ENCODE peak calls at places on chromosomes 3 and 15, in four cellular contexts. A is IMR-90, B is HCT116, R is A549. F is an unnamed sample.

GRCh38 chr3:69948246-69948862 is 51.2 kb upstream of the SAMMSON start:
- DNase-seq in A (peak), B (peak), R (peak), F (no peak)

GRCh38 chr15:96720251-96720650 is 389.8 kb downstream of the NR2F2 start:
- DNase-seq in A (no peak), B (no peak), R (no peak), F (no peak)

GRCh38 chr15:29312387-29312786 is 42.8 kb upstream of the NSMCE3 start:
- DNase-seq in A (peak), B (no peak), R (no peak), F (no peak)

GRCh38 chr3:64399205-64399800 is 174.0 kb upstream of the PRICKLE2 start:
- DNase-seq in A (peak), B (peak), R (peak), F (no peak)

GRCh38 chr3:14158370-14158769 is 20.0 kb downstream of the XPC start:
- DNase-seq in A (no peak), B (no peak), R (no peak), F (no peak)

GRCh38 chr3:186826316-186826977 is 16.1 kb upstream of the ADIPOQ start:
- DNase-seq in A (no peak), B (no peak), R (no peak), F (no peak)

GRCh38 chr15:71149645-71150557 is 34.6 kb downstream of the THSD4 start:
- DNase-seq in A (no peak), B (no peak), R (no peak), F (no peak)

GRCh38 chr3:160129459-160130061 is 95.7 kb upstream of the C3orf80 start:
- DNase-seq in A (peak), B (no peak), R (peak), F (peak)

GRCh38 chr15:68334661-68335124 is 57.1 kb downstream of the FEM1B start:
- DNase-seq in A (peak), B (no peak), R (no peak), F (no peak)

GRCh38 chr15:63019539-63020109 is 22.9 kb upstream of the TPM1 start:
- DNase-seq in A (peak), B (peak), R (peak), F (peak)

GRCh38 chr3:128546646-128547045 is 53.6 kb upstream of the GATA2 start:
- DNase-seq in A (no peak), B (no peak), R (no peak), F (no peak)

GRCh38 chr3:189455796-189456195 is 175.4 kb upstream of the TP63 start:
- DNase-seq in A (no peak), B (no peak), R (no peak), F (no peak)

GRCh38 chr3:185613016-185613415 is 26.9 kb downstream of the SENP2 start:
- DNase-seq in A (no peak), B (no peak), R (no peak), F (no peak)

GRCh38 chr3:32575451-32575850 is 4.8 kb upstream of the DYNC1LI1 start:
- DNase-seq in A (peak), B (no peak), R (no peak), F (no peak)

GRCh38 chr3:15307580-15307979 is 24.8 kb downstream of the SH3BP5 start:
- DNase-seq in A (no peak), B (no peak), R (no peak), F (no peak)

GRCh38 chr3:62811119-62811518 is 64.1 kb downstream of the CADPS start:
- DNase-seq in A (no peak), B (no peak), R (no peak), F (no peak)

GRCh38 chr3:67832807-67833206 is 178.4 kb upstream of the SUCLG2 start:
- DNase-seq in A (no peak), B (no peak), R (peak), F (no peak)

GRCh38 chr3:187713504-187713903 is 11.1 kb upstream of the RTP2 start:
- DNase-seq in A (peak), B (no peak), R (peak), F (no peak)

GRCh38 chr3:4492240-4493007 is 724 bp upstream of the ITPR1 start:
- DNase-seq in A (peak), B (no peak), R (peak), F (peak)

GRCh38 chr3:197155039-197155438 is 125.4 kb upstream of the MELTF start:
- DNase-seq in A (no peak), B (no peak), R (peak), F (no peak)

GRCh38 chr3:194058189-194058571 is 77.8 kb upstream of the HES1 start:
- DNase-seq in A (peak), B (no peak), R (no peak), F (no peak)

GRCh38 chr3:125591116-125591755 is 4.1 kb downstream of the OSBPL11 start:
- DNase-seq in A (peak), B (no peak), R (no peak), F (no peak)

GRCh38 chr3:125589743-125590142 is 5.6 kb downstream of the OSBPL11 start:
- DNase-seq in A (no peak), B (no peak), R (no peak), F (no peak)

GRCh38 chr3:125594581-125595011 is 701 bp downstream of the OSBPL11 start:
- DNase-seq in A (peak), B (no peak), R (peak), F (no peak)

DNA sequence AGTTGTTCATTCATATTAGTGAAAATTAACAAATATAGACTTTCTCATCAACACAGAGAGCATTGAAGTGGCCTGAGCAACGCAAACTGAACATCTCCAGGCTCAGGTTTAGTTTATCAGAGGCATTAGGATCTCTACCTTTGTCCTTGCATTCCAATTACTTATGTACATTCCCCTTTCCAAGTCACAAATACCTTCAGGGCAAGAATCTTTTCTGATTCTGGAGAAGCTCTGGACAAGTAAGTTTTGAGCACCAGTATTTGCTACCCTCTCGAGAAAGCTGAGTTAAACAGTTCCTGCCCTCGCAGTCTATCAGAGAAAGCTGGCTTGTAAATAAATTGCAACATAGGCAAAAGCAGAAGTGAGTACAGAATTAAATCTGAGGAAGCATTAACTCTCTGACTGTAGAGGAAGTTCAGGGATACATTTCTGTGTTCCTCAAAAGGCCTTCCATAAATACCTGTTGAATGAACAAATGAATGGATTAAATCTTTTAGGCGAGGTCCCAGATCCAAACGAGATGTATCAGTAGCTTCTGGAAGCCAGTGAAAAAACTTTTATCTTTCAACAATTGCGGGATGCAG is 1.2 kb downstream of the OSBPL11 start:
- DNase-seq in A (no peak), B (no peak), R (no peak), F (no peak)
- H3K27ac ChIP-seq in A (peak), B (peak), R (peak), F (peak)

DNA sequence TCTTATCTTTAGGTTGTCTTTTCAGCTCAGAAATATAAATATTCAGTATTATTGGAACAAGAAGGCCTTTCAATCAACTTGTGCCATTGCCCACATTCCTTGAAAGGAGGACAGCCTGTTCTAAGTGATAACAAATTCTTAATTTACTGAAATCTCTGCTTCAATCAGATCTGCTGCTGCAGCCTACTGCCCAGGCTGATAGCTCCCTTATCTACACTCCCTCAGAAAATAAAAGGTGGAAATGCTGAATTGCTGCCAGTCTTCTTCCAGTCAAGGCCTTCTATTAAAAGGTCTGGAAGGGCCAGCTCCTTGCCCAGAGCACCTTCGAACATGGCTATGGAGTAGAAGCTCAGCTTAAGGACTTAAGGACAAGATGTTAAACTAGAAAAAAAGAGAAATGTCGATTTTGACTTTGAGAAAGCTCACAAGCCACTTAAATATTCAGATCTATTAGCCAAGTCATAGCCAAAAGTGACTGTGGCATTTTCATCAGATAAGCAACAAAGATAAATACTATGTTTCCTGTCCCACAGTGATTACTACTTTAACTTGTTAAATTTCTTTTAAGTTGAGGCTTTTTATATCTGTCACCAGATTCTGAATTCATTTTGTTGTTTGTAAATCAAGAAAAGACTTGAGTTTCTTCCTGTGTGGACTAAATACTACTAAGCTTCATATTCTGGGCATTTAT is 480.5 kb upstream of the CBLB start:
- DNase-seq in A (no peak), B (no peak), R (no peak), F (no peak)
- H3K27ac ChIP-seq in A (no peak), B (no peak), R (no peak), F (no peak)

GRCh38 chr15:90165157-90165556 is 36.0 kb upstream of the SEMA4B start:
- DNase-seq in A (no peak), B (no peak), R (no peak), F (no peak)
- H3K27ac ChIP-seq in A (peak), B (peak), R (peak), F (peak)

GRCh38 chr15:45469429-45469828 is 53.1 kb downstream of the SLC30A4 start:
- DNase-seq in A (no peak), B (no peak), R (no peak), F (no peak)

GRCh38 chr15:45473068-45473467 is 49.5 kb downstream of the SLC30A4 start:
- DNase-seq in A (no peak), B (no peak), R (no peak), F (no peak)

GRCh38 chr15:45471151-45471550 is 51.4 kb downstream of the SLC30A4 start:
- DNase-seq in A (no peak), B (no peak), R (no peak), F (no peak)

GRCh38 chr15:45469027-45469426 is 53.5 kb downstream of the SLC30A4 start:
- DNase-seq in A (no peak), B (no peak), R (no peak), F (no peak)

DNA sequence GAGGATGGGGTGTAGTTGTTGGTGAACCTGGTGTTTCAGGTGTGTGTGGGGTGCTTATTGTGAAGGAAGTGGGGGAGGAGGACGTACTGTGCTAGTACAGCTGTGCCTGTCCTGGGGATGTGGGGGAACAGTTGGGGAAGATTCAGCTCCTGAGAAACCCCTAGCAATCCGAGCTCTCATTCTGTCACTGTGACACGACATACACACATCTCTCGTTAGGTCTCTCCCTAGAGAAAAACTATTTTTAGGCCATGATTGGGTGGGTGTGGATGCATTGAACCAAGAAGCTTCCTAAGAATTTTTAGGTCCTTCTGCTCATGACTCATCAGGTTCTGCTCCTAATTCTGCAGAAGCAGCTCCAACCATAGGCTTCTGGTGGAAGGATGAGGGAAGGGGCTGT is 54.3 kb downstream of the SLC30A4 start:
- DNase-seq in A (no peak), B (no peak), R (no peak), F (no peak)
- H3K27ac ChIP-seq in A (no peak), B (no peak), R (no peak), F (no peak)

GRCh38 chr15:39181348-39181747 is 399.5 kb upstream of the THBS1 start:
- DNase-seq in A (no peak), B (no peak), R (peak), F (no peak)
- H3K27ac ChIP-seq in A (peak), B (no peak), R (peak), F (peak)

DNA sequence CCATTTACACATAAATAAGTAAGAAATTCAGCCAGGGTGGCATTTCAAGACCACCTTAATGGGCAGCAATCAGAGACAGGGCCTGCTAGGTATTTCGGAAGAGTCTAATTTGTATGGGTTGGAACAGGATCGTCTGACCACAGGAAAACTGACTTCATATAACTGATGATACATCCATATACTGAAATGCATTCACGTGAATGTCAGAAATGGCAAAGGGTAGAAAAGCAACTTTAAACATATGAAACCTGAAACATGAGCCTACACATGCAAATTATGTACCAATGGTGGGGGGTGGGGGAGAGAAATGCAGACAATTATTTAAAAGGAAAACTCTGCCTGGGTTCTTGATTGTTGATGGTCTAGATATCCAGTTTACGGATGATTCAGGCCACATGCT is 582.2 kb downstream of the FOXP1 start:
- DNase-seq in A (peak), B (no peak), R (no peak), F (no peak)
- H3K27ac ChIP-seq in A (no peak), B (no peak), R (no peak), F (no peak)

GRCh38 chr3:169863458-169863899 is 6.3 kb downstream of the LRRC31 start:
- DNase-seq in A (peak), B (peak), R (peak), F (peak)
- H3K27ac ChIP-seq in A (no peak), B (no peak), R (no peak), F (no peak)

DNA sequence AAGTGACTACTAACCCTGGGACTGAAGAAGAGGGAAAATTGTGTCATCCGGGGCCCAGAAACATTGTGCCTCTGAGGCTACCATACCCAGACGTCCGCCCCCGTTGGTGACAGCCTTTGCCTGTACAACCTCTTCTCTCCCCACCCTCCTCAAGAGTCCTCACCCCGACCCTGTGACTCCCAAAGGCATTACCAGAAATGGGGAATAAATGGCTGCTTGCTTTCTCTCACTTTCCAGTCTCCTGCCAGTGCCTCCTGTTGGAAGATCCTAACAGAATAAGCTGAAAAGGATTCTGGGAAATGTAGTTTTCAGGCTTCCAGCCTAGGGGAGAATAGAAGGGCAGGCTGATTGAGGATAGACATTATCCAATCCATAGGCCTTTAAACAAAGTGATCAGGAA is 30.8 kb upstream of the SLC25A36 start:
- DNase-seq in A (peak), B (peak), R (peak), F (no peak)
- H3K27ac ChIP-seq in A (no peak), B (no peak), R (no peak), F (no peak)

DNA sequence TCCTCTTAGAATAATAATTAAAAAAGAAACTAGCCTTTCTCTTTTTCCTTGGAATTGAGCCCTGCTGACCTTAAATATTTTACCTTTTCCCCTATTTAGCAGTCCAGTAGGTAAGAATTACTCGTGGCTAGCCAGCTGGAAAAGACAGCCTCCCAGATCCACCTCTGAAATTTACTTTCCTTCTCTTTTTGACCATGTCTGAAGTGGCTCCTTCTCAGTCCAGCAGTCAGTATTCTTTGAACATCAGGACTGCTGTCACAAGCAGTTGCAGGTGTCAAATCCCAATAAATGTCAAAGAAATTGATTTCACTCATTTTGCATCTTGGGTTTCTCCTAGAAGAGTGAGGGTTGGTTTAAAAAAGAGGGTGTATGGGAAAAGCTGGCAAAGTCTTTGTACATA is 311.5 kb upstream of the DCBLD2 start:
- DNase-seq in A (no peak), B (no peak), R (no peak), F (no peak)
- H3K27ac ChIP-seq in A (no peak), B (no peak), R (no peak), F (no peak)

DNA sequence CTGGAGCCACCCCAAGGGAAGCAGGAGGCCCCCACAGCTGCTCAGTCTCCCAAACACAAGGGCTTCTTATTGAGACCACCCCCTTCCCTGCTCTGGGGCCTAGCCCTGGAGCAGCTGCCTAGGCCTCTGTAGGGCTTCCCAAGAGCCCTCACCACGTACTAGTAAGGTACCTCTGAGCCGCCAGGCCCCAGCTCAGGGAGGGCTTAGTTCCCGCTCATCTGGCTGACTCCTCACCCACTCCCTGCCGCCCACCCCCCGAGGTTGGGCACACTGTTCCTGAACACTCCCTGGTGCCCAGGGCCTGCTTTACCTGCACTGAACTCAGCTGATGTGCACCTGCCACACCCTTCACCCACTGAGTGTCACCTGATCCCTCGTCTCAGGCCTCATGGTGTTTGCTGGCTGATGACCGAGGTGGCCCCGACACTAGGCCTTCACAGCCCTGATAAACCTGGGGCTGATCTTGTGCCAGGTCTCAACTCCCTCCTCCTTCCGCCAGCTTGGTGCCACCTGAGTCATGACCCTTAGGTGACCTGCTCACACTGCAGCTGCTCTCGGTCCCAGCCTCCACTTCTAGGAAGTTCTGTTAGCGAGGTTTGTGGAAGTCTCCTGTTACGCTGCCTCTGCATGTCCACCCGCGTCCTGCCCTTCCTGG is 18.0 kb upstream of the SPTBN5 start:
- DNase-seq in A (no peak), B (no peak), R (no peak), F (no peak)
- H3K27ac ChIP-seq in A (no peak), B (no peak), R (no peak), F (no peak)